ENCODE peak calls at places on chromosomes 13 and 19, in six cellular contexts. D, I, F, C, U and O are unnamed samples.
A peak's percentile ranks its signal among the peaks of the same experiment; 100 is the strongest.

GRCh38 chr13:113669231-113669870 is 2.3 kb downstream of the GRK1 start:
- DNase-seq in D (peak; percentile 29), I (no peak), F (peak; percentile 6), C (no peak), U (no peak), O (no peak)

GRCh38 chr13:29887651-29888050 is 37.2 kb upstream of the UBL3 start:
- DNase-seq in D (no peak), I (no peak), F (no peak), C (no peak), U (no peak), O (no peak)

GRCh38 chr13:24502567-24503375 is 9.8 kb downstream of the PARP4 start:
- DNase-seq in D (no peak), I (peak; percentile 53), F (no peak), C (peak; percentile 83), U (peak; percentile 66), O (peak; percentile 92)

GRCh38 chr19:42394751-42395150 is 4.7 kb upstream of the CNFN start:
- DNase-seq in D (no peak), I (peak; percentile 10), F (no peak), C (peak; percentile 57), U (no peak), O (no peak)

GRCh38 chr13:24097667-24098066 is 62.9 kb upstream of the SPATA13 start:
- DNase-seq in D (no peak), I (no peak), F (no peak), C (no peak), U (no peak), O (no peak)

GRCh38 chr13:32535140-32535539 is 3.5 kb downstream of the N4BP2L2 start:
- DNase-seq in D (no peak), I (peak; percentile 7), F (no peak), C (peak; percentile 10), U (no peak), O (no peak)

GRCh38 chr13:100512422-100512821 is 76.2 kb downstream of the GGACT start:
- DNase-seq in D (no peak), I (peak; percentile 22), F (no peak), C (no peak), U (peak; percentile 46), O (no peak)

GRCh38 chr13:112350300-112350699 is 25.9 kb upstream of the SPACA7 start:
- DNase-seq in D (no peak), I (no peak), F (no peak), C (no peak), U (no peak), O (no peak)

GRCh38 chr13:110275931-110276552 is 30.9 kb downstream of the COL4A1 start:
- DNase-seq in D (no peak), I (no peak), F (peak; percentile 66), C (no peak), U (no peak), O (no peak)

GRCh38 chr19:51338563-51339312 is 3.2 kb downstream of the VSIG10L start:
- DNase-seq in D (peak; percentile 89), I (peak; percentile 61), F (peak; percentile 87), C (peak; percentile 88), U (peak; percentile 47), O (peak; percentile 88)

GRCh38 chr13:43110036-43110435 is 86.7 kb downstream of the DNAJC15 start:
- DNase-seq in D (no peak), I (no peak), F (no peak), C (no peak), U (no peak), O (no peak)

GRCh38 chr19:14146789-14147216 is 10.4 kb upstream of the ASF1B start:
- DNase-seq in D (no peak), I (peak; percentile 84), F (peak; percentile 67), C (peak; percentile 96), U (peak; percentile 73), O (peak; percentile 16)
- H3K4me1 ChIP-seq in D (no peaks in the 10 kb centered on the region), I (peaks cover 5% of the 10 kb centered on the region), F (peaks cover 17% of the 10 kb centered on the region), C (peaks cover 31% of the 10 kb centered on the region), U (peaks cover 10% of the 10 kb centered on the region), O (no peaks in the 10 kb centered on the region)

GRCh38 chr19:15268928-15269253 is 36.6 kb upstream of the EPHX3 start:
- DNase-seq in D (no peak), I (no peak), F (no peak), C (no peak), U (no peak), O (no peak)
- H3K27ac ChIP-seq in D (no peak overlapping the region), I (no peak overlapping the region), F (no peak overlapping the region), C (no peak overlapping the region), U (no peak overlapping the region), O (no peak overlapping the region)

GRCh38 chr13:59259416-59260000 is 904.2 kb downstream of the DIAPH3 start:
- DNase-seq in D (no peak), I (no peak), F (no peak), C (no peak), U (no peak), O (no peak)
- H3K4me1 ChIP-seq in D (no peaks in the 10 kb centered on the region), I (no peaks in the 10 kb centered on the region), F (no peaks in the 10 kb centered on the region), C (no peaks in the 10 kb centered on the region), U (no peaks in the 10 kb centered on the region), O (no peaks in the 10 kb centered on the region)

GRCh38 chr13:34462843-34463242 is 479.2 kb upstream of the NBEA start:
- DNase-seq in D (no peak), I (peak; percentile 22), F (no peak), C (peak; percentile 82), U (peak; percentile 86), O (peak; percentile 92)
- H3K27ac ChIP-seq in D (no peak overlapping the region), I (no peak overlapping the region), F (no peak overlapping the region), C (peak overlapping the region; percentile 41), U (peak overlapping the region; percentile 30), O (peak overlapping the region; percentile 93)

GRCh38 chr19:6239401-6239844 is 40.4 kb downstream of the MLLT1 start:
- DNase-seq in D (peak; percentile 65), I (peak; percentile 16), F (no peak), C (peak; percentile 85), U (peak; percentile 55), O (peak; percentile 61)
- H3K4me1 ChIP-seq in D (peaks cover 2% of the 10 kb centered on the region), I (peaks cover 26% of the 10 kb centered on the region), F (peaks cover 23% of the 10 kb centered on the region), C (peaks cover 29% of the 10 kb centered on the region), U (peaks cover 50% of the 10 kb centered on the region), O (peaks cover 28% of the 10 kb centered on the region)

GRCh38 chr19:19063183-19064097 is at the start of gene SLC25A42:
- DNase-seq in D (peak; percentile 100), I (peak; percentile 99), F (peak; percentile 100), C (peak; percentile 99), U (peak; percentile 99), O (peak; percentile 99)

GRCh38 chr19:19062454-19063182 is 1.2 kb upstream of the SLC25A42 start:
- DNase-seq in D (no peak), I (peak; percentile 63), F (no peak), C (peak; percentile 63), U (peak; percentile 41), O (peak; percentile 75)

GRCh38 chr19:19064811-19065745 is 1.3 kb downstream of the SLC25A42 start:
- DNase-seq in D (no peak), I (no peak), F (no peak), C (peak; percentile 42), U (no peak), O (peak; percentile 19)

GRCh38 chr19:19061491-19061890 is 2.3 kb upstream of the SLC25A42 start:
- DNase-seq in D (no peak), I (no peak), F (no peak), C (no peak), U (no peak), O (no peak)

DNA sequence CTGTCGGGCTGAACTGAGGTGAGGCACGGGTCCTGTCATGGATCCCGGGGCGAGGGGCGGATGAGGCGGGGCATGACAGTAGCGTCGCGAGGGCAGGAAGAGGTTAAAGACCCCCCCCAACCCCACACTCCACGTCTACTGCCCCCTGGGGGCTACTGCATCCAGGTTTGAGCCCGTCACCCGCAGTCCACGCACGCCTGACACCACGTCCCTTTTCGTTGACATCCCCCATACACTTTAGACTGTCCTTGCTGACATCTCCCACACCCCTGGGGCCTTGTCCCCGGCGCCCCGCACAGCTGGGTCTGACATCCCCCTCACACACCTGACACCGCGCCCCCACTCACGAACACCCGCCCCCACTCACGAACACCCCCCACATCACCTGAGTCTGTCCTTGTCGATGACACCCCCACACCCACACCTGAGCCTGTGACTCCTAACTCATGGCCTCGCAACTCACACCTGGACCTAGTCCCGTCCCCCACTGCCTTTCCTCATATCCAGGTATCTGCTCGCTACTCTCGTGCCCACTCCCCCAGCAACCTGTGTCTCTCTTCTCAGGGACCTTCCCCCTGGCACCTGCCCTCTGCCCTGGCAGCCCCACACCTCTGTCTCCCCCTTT is 416 bp downstream of the SLC25A42 start:
- DNase-seq in D (no peak), I (no peak), F (no peak), C (no peak), U (no peak), O (no peak)
- H3K27ac ChIP-seq in D (no peak overlapping the region), I (peak overlapping the region; percentile 2), F (peak overlapping the region; percentile 71), C (no peak overlapping the region), U (no peak overlapping the region), O (no peak overlapping the region)

GRCh38 chr13:40651866-40652587 is 14.4 kb downstream of the FOXO1 start:
- DNase-seq in D (no peak), I (no peak), F (no peak), C (no peak), U (no peak), O (no peak)
- H3K4me1 ChIP-seq in D (no peaks in the 10 kb centered on the region), I (no peaks in the 10 kb centered on the region), F (no peaks in the 10 kb centered on the region), C (peaks cover 15% of the 10 kb centered on the region), U (peaks cover 4% of the 10 kb centered on the region), O (peaks cover 4% of the 10 kb centered on the region)